ENCODE peak calls at places on chromosomes 1 and 21, in five cellular contexts. T is prostate gland, V is colonic mucosa, U is ovary, E is fibroblast of the aortic adventitia. I is an unnamed sample.
A peak's percentile ranks its signal among the peaks of the same experiment; 100 is the strongest.

GRCh38 chr1:30663596-30664091 is 59.7 kb downstream of the MATN1 start:
- DNase-seq in T (no peak), V (no peak), U (no peak), E (no peak), I (no peak)

GRCh38 chr1:5151481-5151880 is 497.1 kb downstream of the AJAP1 start:
- DNase-seq in T (no peak), V (no peak), U (no peak), E (no peak), I (no peak)

GRCh38 chr1:214392246-214392645 is 111.3 kb downstream of the SMYD2 start:
- DNase-seq in T (no peak), V (no peak), U (no peak), E (no peak), I (no peak)

GRCh38 chr1:186102559-186103148 is 272.4 kb downstream of the TPR start:
- DNase-seq in T (no peak), V (no peak), U (no peak), E (peak; percentile 96), I (peak; percentile 79)

GRCh38 chr1:41775961-41776585 is 142.6 kb downstream of the HIVEP3 start:
- DNase-seq in T (peak; percentile 24), V (no peak), U (no peak), E (no peak), I (no peak)

GRCh38 chr1:51847294-51847920 is 31.1 kb downstream of the NRDC start:
- DNase-seq in T (no peak), V (no peak), U (no peak), E (no peak), I (no peak)

GRCh38 chr1:222790115-222790514 is 24.7 kb upstream of the DISP1 start:
- DNase-seq in T (no peak), V (no peak), U (no peak), E (no peak), I (no peak)

GRCh38 chr1:183575606-183576005 is 14.7 kb downstream of the NCF2 start:
- DNase-seq in T (no peak), V (no peak), U (no peak), E (no peak), I (no peak)

GRCh38 chr1:228317891-228318810 is 88.5 kb downstream of the TRIM11 start:
- DNase-seq in T (no peak), V (no peak), U (no peak), E (no peak), I (no peak)

GRCh38 chr1:63537940-63538339 is 14.6 kb downstream of the EFCAB7 start:
- DNase-seq in T (no peak), V (no peak), U (no peak), E (peak; percentile 41), I (peak; percentile 16)

GRCh38 chr1:206466840-206467649 is 3.2 kb upstream of the IKBKE start:
- DNase-seq in T (no peak), V (no peak), U (no peak), E (no peak), I (no peak)

GRCh38 chr21:38712076-38712475 is 93.7 kb upstream of the ETS2 start:
- DNase-seq in T (peak; percentile 16), V (peak; percentile 56), U (no peak), E (peak; percentile 69), I (peak; percentile 20)

GRCh38 chr1:31753623-31754349 is 10.4 kb downstream of the ADGRB2 start:
- DNase-seq in T (no peak), V (peak; percentile 86), U (peak; percentile 50), E (peak; percentile 57), I (no peak)
- TF ChIP-seq CTCF in T (no peak), V (no peak), U (no peak), E (no peak), I (no peak)

GRCh38 chr1:180966310-180966709 is 53.6 kb downstream of the KIAA1614 start:
- DNase-seq in T (no peak), V (no peak), U (no peak), E (no peak), I (no peak)
- H3K4me3 ChIP-seq in T (no peak overlapping the region), V (no peak overlapping the region), U (no peak overlapping the region), E (no peak overlapping the region), I (no peak overlapping the region)

GRCh38 chr21:41825216-41825615 is 53.9 kb downstream of the PRDM15 start:
- DNase-seq in T (no peak), V (no peak), U (no peak), E (no peak), I (no peak)
- TF ChIP-seq CTCF in T (no peak), V (no peak), U (no peak), E (no peak), I (no peak)

DNA sequence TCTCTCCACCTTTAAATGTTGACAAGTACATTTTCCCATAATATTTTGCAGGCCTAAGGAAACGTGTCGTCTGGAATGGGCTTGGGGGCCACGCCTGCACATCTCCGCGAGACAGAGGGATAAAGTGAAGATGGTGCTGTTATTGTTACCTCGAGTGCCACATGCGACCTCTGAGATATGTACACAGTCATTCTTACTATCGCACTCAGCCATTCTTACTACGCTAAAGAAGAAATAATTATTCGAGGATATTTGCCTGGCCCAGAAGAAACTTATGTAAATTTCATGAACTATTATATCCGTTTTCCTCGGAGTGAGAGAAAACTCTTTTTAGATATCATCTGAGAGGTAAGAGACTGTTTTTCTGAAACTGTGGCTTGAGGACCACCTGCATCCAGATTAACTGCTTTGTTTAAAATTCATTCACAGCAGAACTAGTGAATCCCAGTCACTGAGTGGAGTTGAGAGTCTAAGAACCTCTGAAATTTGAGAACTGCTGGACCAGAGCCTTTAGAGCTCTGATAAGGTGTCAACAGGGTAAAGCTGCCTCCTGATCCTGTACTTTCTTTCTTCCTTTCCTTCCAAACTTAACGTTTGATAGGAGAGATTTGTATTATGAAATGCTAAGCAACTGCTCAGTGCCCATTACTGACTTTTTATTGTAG is 808 bp downstream of the EXO1 start:
- DNase-seq in T (no peak), V (no peak), U (no peak), E (no peak), I (no peak)
- H3K4me3 ChIP-seq in T (peak overlapping the region; percentile 59), V (peak overlapping the region; percentile 76), U (peak overlapping the region; percentile 96), E (peak overlapping the region; percentile 88), I (peak overlapping the region; percentile 61)

GRCh38 chr1:166975361-166976129 is at the start of gene ILDR2:
- DNase-seq in T (peak; percentile 41), V (peak; percentile 54), U (peak; percentile 20), E (peak; percentile 28), I (peak; percentile 52)
- TF ChIP-seq CTCF in T (no peak), V (no peak), U (no peak), E (no peak), I (no peak)

GRCh38 chr1:62282909-62283308 is 36.3 kb downstream of the KANK4 start:
- DNase-seq in T (no peak), V (no peak), U (no peak), E (no peak), I (no peak)
- H3K4me3 ChIP-seq in T (no peak overlapping the region), V (no peak overlapping the region), U (no peak overlapping the region), E (no peak overlapping the region), I (no peak overlapping the region)

GRCh38 chr21:33076600-33077329 is 6.8 kb downstream of the OLIG1 start:
- DNase-seq in T (no peak), V (no peak), U (no peak), E (no peak), I (no peak)

GRCh38 chr21:33075596-33076195 is 5.8 kb downstream of the OLIG1 start:
- DNase-seq in T (no peak), V (no peak), U (no peak), E (no peak), I (no peak)

GRCh38 chr21:33078907-33079582 is 9.1 kb downstream of the OLIG1 start:
- DNase-seq in T (peak; percentile 29), V (no peak), U (no peak), E (peak; percentile 38), I (peak; percentile 63)

GRCh38 chr21:33080776-33081175 is 10.8 kb downstream of the OLIG1 start:
- DNase-seq in T (no peak), V (no peak), U (no peak), E (no peak), I (no peak)

GRCh38 chr21:33080376-33080775 is 10.4 kb downstream of the OLIG1 start:
- DNase-seq in T (no peak), V (no peak), U (no peak), E (no peak), I (no peak)
- TF ChIP-seq CTCF in T (no peak), V (no peak), U (no peak), E (no peak), I (no peak)

GRCh38 chr1:33337994-33338494 is 17.1 kb upstream of the A3GALT2 start:
- DNase-seq in T (no peak), V (no peak), U (no peak), E (peak; percentile 84), I (peak; percentile 66)
- H3K4me3 ChIP-seq in T (no peak overlapping the region), V (no peak overlapping the region), U (no peak overlapping the region), E (no peak overlapping the region), I (no peak overlapping the region)

GRCh38 chr1:66452982-66453381 is 81.0 kb upstream of the SGIP1 start:
- DNase-seq in T (no peak), V (no peak), U (no peak), E (no peak), I (no peak)

GRCh38 chr1:66450043-66450514 is 83.9 kb upstream of the SGIP1 start:
- DNase-seq in T (no peak), V (no peak), U (no peak), E (peak; percentile 57), I (no peak)

GRCh38 chr1:66450847-66451246 is 83.1 kb upstream of the SGIP1 start:
- DNase-seq in T (no peak), V (no peak), U (no peak), E (no peak), I (no peak)

GRCh38 chr1:66455446-66455845 is 78.5 kb upstream of the SGIP1 start:
- DNase-seq in T (no peak), V (no peak), U (no peak), E (no peak), I (no peak)

DNA sequence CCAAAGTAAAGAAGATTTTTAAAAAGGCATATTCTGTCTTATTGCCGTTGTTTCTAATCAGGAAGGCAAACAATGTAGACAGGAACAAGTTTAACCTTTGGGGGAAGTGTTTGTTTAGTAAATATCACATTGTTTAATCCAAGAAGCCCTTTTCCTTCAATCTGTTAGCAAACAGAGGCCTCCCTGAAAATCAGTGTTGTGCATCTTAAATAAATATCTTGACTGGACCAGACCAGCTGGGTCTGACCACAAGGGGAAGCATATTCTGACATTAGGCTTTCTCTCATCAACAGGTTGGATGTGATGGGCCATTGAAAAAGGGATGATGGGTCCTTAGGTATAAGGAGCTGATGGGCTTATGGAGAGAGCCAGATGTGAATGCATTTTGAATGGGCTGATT is 81.8 kb upstream of the SGIP1 start:
- DNase-seq in T (peak; percentile 12), V (no peak), U (no peak), E (no peak), I (no peak)
- TF ChIP-seq CTCF in T (peak; percentile 35), V (no peak), U (no peak), E (peak; percentile 11), I (no peak)

I was measured in foreskin fibroblast.